ENCODE peak calls at places on chromosomes 2 and 18, in eight cellular contexts. One of them, this sample, is unnamed.

GRCh38 chr2:200311139-200311538 is 4.6 kb downstream of the SPATS2L start:
- DNase-seq in HepG2: no peak
- DNase-seq in prostate gland: no peak
- DNase-seq in GM12878: no peak
- DNase-seq in suprapubic skin: no peak
- DNase-seq in stomach: no peak
- DNase-seq in breast epithelium: no peak
- DNase-seq in endothelial cell of umbilical vein: no peak
- DNase-seq in this sample: no peak

GRCh38 chr2:238155051-238155760 is 3.6 kb upstream of the ERFE start:
- DNase-seq in HepG2: no peak
- DNase-seq in prostate gland: no peak
- DNase-seq in GM12878: no peak
- DNase-seq in suprapubic skin: no peak
- DNase-seq in stomach: no peak
- DNase-seq in breast epithelium: no peak
- DNase-seq in endothelial cell of umbilical vein: no peak
- DNase-seq in this sample: no peak

GRCh38 chr2:55140316-55141219 is 90.3 kb upstream of the RTN4 start:
- DNase-seq in HepG2: no peak
- DNase-seq in prostate gland: no peak
- DNase-seq in GM12878: no peak
- DNase-seq in suprapubic skin: no peak
- DNase-seq in stomach: no peak
- DNase-seq in breast epithelium: no peak
- DNase-seq in endothelial cell of umbilical vein: no peak
- DNase-seq in this sample: no peak

GRCh38 chr2:16832910-16833309 is 167.3 kb upstream of the CYRIA start:
- DNase-seq in HepG2: no peak
- DNase-seq in prostate gland: no peak
- DNase-seq in GM12878: no peak
- DNase-seq in suprapubic skin: no peak
- DNase-seq in stomach: no peak
- DNase-seq in breast epithelium: no peak
- DNase-seq in endothelial cell of umbilical vein: no peak
- DNase-seq in this sample: no peak

GRCh38 chr2:127558911-127559310 is 23.4 kb downstream of the MYO7B start:
- DNase-seq in HepG2: no peak
- DNase-seq in prostate gland: no peak
- DNase-seq in GM12878: no peak
- DNase-seq in suprapubic skin: peak; percentile 24
- DNase-seq in stomach: peak; percentile 13
- DNase-seq in breast epithelium: no peak
- DNase-seq in endothelial cell of umbilical vein: no peak
- DNase-seq in this sample: peak; percentile 58

GRCh38 chr2:3125761-3126130 is 251.9 kb downstream of the EIPR1 start:
- DNase-seq in HepG2: no peak
- DNase-seq in prostate gland: no peak
- DNase-seq in GM12878: no peak
- DNase-seq in suprapubic skin: peak; percentile 58
- DNase-seq in stomach: no peak
- DNase-seq in breast epithelium: no peak
- DNase-seq in endothelial cell of umbilical vein: no peak
- DNase-seq in this sample: no peak

GRCh38 chr18:3665187-3665586 is 215.2 kb downstream of the TGIF1 start:
- DNase-seq in HepG2: no peak
- DNase-seq in prostate gland: no peak
- DNase-seq in GM12878: no peak
- DNase-seq in suprapubic skin: no peak
- DNase-seq in stomach: no peak
- DNase-seq in breast epithelium: no peak
- DNase-seq in endothelial cell of umbilical vein: no peak
- DNase-seq in this sample: no peak

GRCh38 chr2:98717625-98718024 is 13.3 kb downstream of the MGAT4A start:
- DNase-seq in HepG2: no peak
- DNase-seq in prostate gland: no peak
- DNase-seq in GM12878: no peak
- DNase-seq in suprapubic skin: no peak
- DNase-seq in stomach: no peak
- DNase-seq in breast epithelium: no peak
- DNase-seq in endothelial cell of umbilical vein: no peak
- DNase-seq in this sample: no peak

GRCh38 chr18:13872932-13873331 is 42.4 kb downstream of the MC2R start:
- DNase-seq in HepG2: no peak
- DNase-seq in prostate gland: no peak
- DNase-seq in GM12878: no peak
- DNase-seq in suprapubic skin: no peak
- DNase-seq in stomach: no peak
- DNase-seq in breast epithelium: no peak
- DNase-seq in endothelial cell of umbilical vein: no peak
- DNase-seq in this sample: no peak

GRCh38 chr2:187698374-187699110 is 144.3 kb upstream of the TFPI start:
- DNase-seq in HepG2: no peak
- DNase-seq in prostate gland: no peak
- DNase-seq in GM12878: no peak
- DNase-seq in suprapubic skin: no peak
- DNase-seq in stomach: no peak
- DNase-seq in breast epithelium: no peak
- DNase-seq in endothelial cell of umbilical vein: no peak
- DNase-seq in this sample: no peak

GRCh38 chr2:105795575-105795934 is 50.8 kb downstream of the NCK2 start:
- DNase-seq in HepG2: no peak
- DNase-seq in prostate gland: no peak
- DNase-seq in GM12878: no peak
- DNase-seq in suprapubic skin: no peak
- DNase-seq in stomach: no peak
- DNase-seq in breast epithelium: no peak
- DNase-seq in endothelial cell of umbilical vein: peak; percentile 38
- DNase-seq in this sample: no peak

DNA sequence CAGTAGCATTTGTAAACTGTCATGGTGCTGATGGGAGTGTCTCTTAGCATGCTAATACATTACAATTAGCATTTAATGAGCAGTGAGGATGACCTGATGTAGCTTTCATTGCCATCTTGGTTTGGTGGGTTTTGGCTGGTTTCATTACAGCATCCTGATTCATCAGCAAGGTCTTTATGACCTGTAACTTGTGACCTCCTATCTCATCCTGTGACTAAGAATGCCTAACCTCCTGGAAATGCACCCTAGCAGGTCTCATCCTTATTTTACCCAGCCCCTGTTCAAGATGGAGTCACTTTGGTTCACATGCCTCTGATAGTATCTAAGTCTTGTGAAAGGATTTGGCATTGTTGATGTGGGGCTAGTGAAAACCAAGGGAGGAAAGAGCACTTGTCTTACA is 159.0 kb downstream of the TMX3 start:
- DNase-seq in HepG2: no peak
- DNase-seq in prostate gland: no peak
- DNase-seq in GM12878: no peak
- DNase-seq in suprapubic skin: no peak
- DNase-seq in stomach: no peak
- DNase-seq in breast epithelium: no peak
- DNase-seq in endothelial cell of umbilical vein: no peak
- DNase-seq in this sample: no peak
- TF ChIP-seq POLR2AphosphoS5 in HepG2: no peak
- TF ChIP-seq POLR2AphosphoS5 in prostate gland: no peak
- TF ChIP-seq POLR2AphosphoS5 in GM12878: no peak
- TF ChIP-seq POLR2AphosphoS5 in suprapubic skin: no peak
- TF ChIP-seq POLR2AphosphoS5 in stomach: no peak
- TF ChIP-seq POLR2AphosphoS5 in breast epithelium: no peak
- TF ChIP-seq POLR2AphosphoS5 in endothelial cell of umbilical vein: no peak
- TF ChIP-seq POLR2AphosphoS5 in this sample: no peak

GRCh38 chr2:241217320-241218031 is 29.0 kb downstream of the ANO7 start:
- DNase-seq in HepG2: peak; percentile 80
- DNase-seq in prostate gland: peak; percentile 67
- DNase-seq in GM12878: no peak
- DNase-seq in suprapubic skin: no peak
- DNase-seq in stomach: peak; percentile 72
- DNase-seq in breast epithelium: peak; percentile 67
- DNase-seq in endothelial cell of umbilical vein: peak; percentile 63
- DNase-seq in this sample: no peak
- TF ChIP-seq POLR2A in HepG2: no peak
- TF ChIP-seq POLR2A in prostate gland: peak; percentile 24
- TF ChIP-seq POLR2A in GM12878: no peak
- TF ChIP-seq POLR2A in suprapubic skin: no peak
- TF ChIP-seq POLR2A in stomach: no peak
- TF ChIP-seq POLR2A in breast epithelium: no peak
- TF ChIP-seq POLR2A in endothelial cell of umbilical vein: no peak
- TF ChIP-seq POLR2A in this sample: no peak

GRCh38 chr2:191263050-191263449 is 17.8 kb downstream of the MYO1B start:
- DNase-seq in HepG2: peak; percentile 50
- DNase-seq in prostate gland: peak; percentile 14
- DNase-seq in GM12878: no peak
- DNase-seq in suprapubic skin: no peak
- DNase-seq in stomach: no peak
- DNase-seq in breast epithelium: no peak
- DNase-seq in endothelial cell of umbilical vein: no peak
- DNase-seq in this sample: no peak

GRCh38 chr2:191265311-191266170 is 20.3 kb downstream of the MYO1B start:
- DNase-seq in HepG2: no peak
- DNase-seq in prostate gland: no peak
- DNase-seq in GM12878: no peak
- DNase-seq in suprapubic skin: no peak
- DNase-seq in stomach: no peak
- DNase-seq in breast epithelium: no peak
- DNase-seq in endothelial cell of umbilical vein: no peak
- DNase-seq in this sample: no peak

GRCh38 chr2:191264647-191265079 is 19.5 kb downstream of the MYO1B start:
- DNase-seq in HepG2: no peak
- DNase-seq in prostate gland: no peak
- DNase-seq in GM12878: no peak
- DNase-seq in suprapubic skin: no peak
- DNase-seq in stomach: no peak
- DNase-seq in breast epithelium: no peak
- DNase-seq in endothelial cell of umbilical vein: no peak
- DNase-seq in this sample: no peak

GRCh38 chr2:191268596-191268995 is 23.4 kb downstream of the MYO1B start:
- DNase-seq in HepG2: no peak
- DNase-seq in prostate gland: no peak
- DNase-seq in GM12878: no peak
- DNase-seq in suprapubic skin: no peak
- DNase-seq in stomach: no peak
- DNase-seq in breast epithelium: no peak
- DNase-seq in endothelial cell of umbilical vein: no peak
- DNase-seq in this sample: no peak

DNA sequence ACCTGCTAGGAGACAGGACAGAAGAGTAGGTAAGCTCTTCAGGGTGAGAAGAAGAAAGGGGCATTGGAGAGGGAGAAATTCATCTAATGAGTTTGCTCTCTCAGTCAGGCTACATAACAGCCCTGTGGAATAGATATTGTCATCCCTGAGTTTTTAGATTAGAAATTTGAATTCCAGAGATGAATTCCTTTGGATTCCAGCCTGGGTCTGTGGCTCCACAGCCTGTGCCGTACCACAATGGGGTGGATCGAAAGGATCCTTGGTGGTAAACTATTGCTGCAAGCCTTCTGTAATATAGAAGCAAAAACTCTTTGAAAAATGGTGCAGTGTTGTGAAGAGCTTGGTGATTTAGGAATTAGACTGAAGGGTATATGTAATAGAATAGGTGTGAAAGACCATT is 21.0 kb downstream of the MYO1B start:
- DNase-seq in HepG2: no peak
- DNase-seq in prostate gland: no peak
- DNase-seq in GM12878: no peak
- DNase-seq in suprapubic skin: no peak
- DNase-seq in stomach: no peak
- DNase-seq in breast epithelium: no peak
- DNase-seq in endothelial cell of umbilical vein: no peak
- DNase-seq in this sample: no peak
- H3K27ac ChIP-seq in HepG2: no peak overlapping the region
- H3K27ac ChIP-seq in prostate gland: peak overlapping the region; percentile 3
- H3K27ac ChIP-seq in GM12878: no peak overlapping the region
- H3K27ac ChIP-seq in suprapubic skin: peak overlapping the region; percentile 30
- H3K27ac ChIP-seq in stomach: peak overlapping the region; percentile 46
- H3K27ac ChIP-seq in breast epithelium: peak overlapping the region; percentile 72
- H3K27ac ChIP-seq in endothelial cell of umbilical vein: no peak overlapping the region
- H3K27ac ChIP-seq in this sample: peak overlapping the region; percentile 21

GRCh38 chr18:35477974-35478373 is 19.8 kb downstream of the INO80C start:
- DNase-seq in HepG2: no peak
- DNase-seq in prostate gland: no peak
- DNase-seq in GM12878: no peak
- DNase-seq in suprapubic skin: no peak
- DNase-seq in stomach: no peak
- DNase-seq in breast epithelium: no peak
- DNase-seq in endothelial cell of umbilical vein: no peak
- DNase-seq in this sample: no peak

GRCh38 chr18:35479911-35480586 is 17.7 kb downstream of the INO80C start:
- DNase-seq in HepG2: no peak
- DNase-seq in prostate gland: no peak
- DNase-seq in GM12878: no peak
- DNase-seq in suprapubic skin: no peak
- DNase-seq in stomach: peak; percentile 83
- DNase-seq in breast epithelium: no peak
- DNase-seq in endothelial cell of umbilical vein: no peak
- DNase-seq in this sample: no peak

GRCh38 chr18:35481960-35482366 is 15.8 kb downstream of the INO80C start:
- DNase-seq in HepG2: peak; percentile 92
- DNase-seq in prostate gland: no peak
- DNase-seq in GM12878: no peak
- DNase-seq in suprapubic skin: no peak
- DNase-seq in stomach: no peak
- DNase-seq in breast epithelium: no peak
- DNase-seq in endothelial cell of umbilical vein: no peak
- DNase-seq in this sample: no peak

GRCh38 chr18:35477497-35477896 is 20.3 kb downstream of the INO80C start:
- DNase-seq in HepG2: no peak
- DNase-seq in prostate gland: no peak
- DNase-seq in GM12878: no peak
- DNase-seq in suprapubic skin: no peak
- DNase-seq in stomach: no peak
- DNase-seq in breast epithelium: no peak
- DNase-seq in endothelial cell of umbilical vein: no peak
- DNase-seq in this sample: no peak

DNA sequence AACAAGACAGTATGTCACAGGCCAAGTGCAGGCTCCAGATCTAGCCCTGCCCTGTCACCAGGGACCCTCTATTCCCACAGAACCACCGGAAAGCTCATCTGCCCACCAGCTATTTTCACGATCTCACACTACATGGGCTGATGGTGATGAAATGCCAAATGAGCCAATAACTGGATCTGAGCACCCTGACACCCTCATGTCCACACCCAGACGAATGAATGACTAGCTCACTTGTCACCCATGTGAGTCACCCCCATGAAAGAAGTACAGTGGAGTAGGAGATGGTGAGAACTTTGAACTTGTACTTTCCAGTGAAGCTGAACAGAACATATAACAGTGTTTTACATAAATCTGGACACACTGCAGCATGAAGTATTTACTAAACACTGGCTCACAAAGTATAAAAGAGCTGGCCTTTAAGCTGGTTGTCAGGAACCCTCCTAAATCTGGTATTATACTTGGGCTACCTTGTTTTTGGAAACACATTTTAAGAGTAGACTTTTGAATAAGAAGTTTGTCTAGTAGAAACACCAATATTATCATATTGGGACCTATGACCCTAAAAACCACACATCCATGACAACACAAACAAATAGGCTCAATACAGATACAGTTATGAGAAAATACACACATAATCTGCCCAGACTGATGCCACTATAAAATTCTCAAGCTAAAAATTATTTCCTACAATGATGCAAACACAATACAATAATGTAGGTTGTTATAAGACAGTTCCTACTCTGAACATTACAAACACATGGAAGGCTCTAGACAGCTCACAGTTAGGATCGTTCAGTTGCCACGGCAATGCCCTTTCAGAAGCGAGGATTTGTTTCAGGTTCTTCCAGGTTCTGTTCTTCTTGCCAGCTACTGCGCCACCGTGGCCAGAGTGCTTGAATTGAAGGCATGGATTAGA is 19.0 kb downstream of the INO80C start:
- DNase-seq in HepG2: peak; percentile 97
- DNase-seq in prostate gland: no peak
- DNase-seq in GM12878: no peak
- DNase-seq in suprapubic skin: no peak
- DNase-seq in stomach: peak; percentile 68
- DNase-seq in breast epithelium: no peak
- DNase-seq in endothelial cell of umbilical vein: peak; percentile 81
- DNase-seq in this sample: no peak
- TF ChIP-seq POLR2AphosphoS5 in HepG2: peak; percentile 18
- TF ChIP-seq POLR2AphosphoS5 in prostate gland: no peak
- TF ChIP-seq POLR2AphosphoS5 in GM12878: no peak
- TF ChIP-seq POLR2AphosphoS5 in suprapubic skin: no peak
- TF ChIP-seq POLR2AphosphoS5 in stomach: peak; percentile 28
- TF ChIP-seq POLR2AphosphoS5 in breast epithelium: no peak
- TF ChIP-seq POLR2AphosphoS5 in endothelial cell of umbilical vein: no peak
- TF ChIP-seq POLR2AphosphoS5 in this sample: no peak

This sample was measured in vagina.